ENCODE peak calls at places on chromosome 2, in eight cellular contexts. One of them, this sample, is unnamed.

GRCh38 chr2:157843935-157844334 is 32.2 kb downstream of the ACVR1 start:
- DNase-seq in CD8-positive, alpha-beta T cell: no peak
- DNase-seq in bronchial epithelial cell: no peak
- DNase-seq in foreskin keratinocyte: no peak
- DNase-seq in endothelial cell: no peak
- DNase-seq in A549: no peak
- DNase-seq in HFFc6: no peak
- DNase-seq in AG04449: no peak
- DNase-seq in this sample: no peak

GRCh38 chr2:12032975-12033374 is 286.5 kb downstream of the LPIN1 start:
- DNase-seq in AG04449: no peak
- DNase-seq in CD8-positive, alpha-beta T cell: no peak
- DNase-seq in bronchial epithelial cell: peak; percentile 20
- DNase-seq in endothelial cell: no peak
- DNase-seq in A549: no peak
- DNase-seq in HFFc6: no peak
- DNase-seq in foreskin keratinocyte: no peak
- DNase-seq in this sample: no peak

GRCh38 chr2:210756821-210757220 is 200.4 kb downstream of the CPS1 start:
- DNase-seq in A549: no peak
- DNase-seq in foreskin keratinocyte: no peak
- DNase-seq in HFFc6: no peak
- DNase-seq in bronchial epithelial cell: peak; percentile 33
- DNase-seq in endothelial cell: no peak
- DNase-seq in CD8-positive, alpha-beta T cell: no peak
- DNase-seq in AG04449: no peak
- DNase-seq in this sample: no peak

GRCh38 chr2:22037274-22037673 is 913.5 kb downstream of the TDRD15 start:
- DNase-seq in bronchial epithelial cell: no peak
- DNase-seq in AG04449: no peak
- DNase-seq in CD8-positive, alpha-beta T cell: no peak
- DNase-seq in foreskin keratinocyte: no peak
- DNase-seq in A549: no peak
- DNase-seq in endothelial cell: no peak
- DNase-seq in HFFc6: no peak
- DNase-seq in this sample: no peak

GRCh38 chr2:222208010-222208690 is 90.6 kb downstream of the PAX3 start:
- DNase-seq in AG04449: no peak
- DNase-seq in HFFc6: no peak
- DNase-seq in endothelial cell: no peak
- DNase-seq in A549: no peak
- DNase-seq in bronchial epithelial cell: no peak
- DNase-seq in CD8-positive, alpha-beta T cell: no peak
- DNase-seq in foreskin keratinocyte: no peak
- DNase-seq in this sample: no peak

GRCh38 chr2:155356250-155356649 is 657.8 kb downstream of the KCNJ3 start:
- DNase-seq in CD8-positive, alpha-beta T cell: no peak
- DNase-seq in A549: no peak
- DNase-seq in endothelial cell: no peak
- DNase-seq in AG04449: no peak
- DNase-seq in foreskin keratinocyte: no peak
- DNase-seq in HFFc6: no peak
- DNase-seq in bronchial epithelial cell: no peak
- DNase-seq in this sample: no peak

GRCh38 chr2:205148756-205149155 is 533.5 kb upstream of the NRP2 start:
- DNase-seq in HFFc6: no peak
- DNase-seq in AG04449: peak; percentile 4
- DNase-seq in foreskin keratinocyte: no peak
- DNase-seq in A549: no peak
- DNase-seq in endothelial cell: no peak
- DNase-seq in bronchial epithelial cell: no peak
- DNase-seq in CD8-positive, alpha-beta T cell: no peak
- DNase-seq in this sample: no peak

GRCh38 chr2:28168376-28168775 is 224.3 kb upstream of the FOSL2 start:
- DNase-seq in CD8-positive, alpha-beta T cell: no peak
- DNase-seq in endothelial cell: no peak
- DNase-seq in bronchial epithelial cell: no peak
- DNase-seq in A549: no peak
- DNase-seq in foreskin keratinocyte: no peak
- DNase-seq in AG04449: no peak
- DNase-seq in HFFc6: no peak
- DNase-seq in this sample: no peak

GRCh38 chr2:6955523-6956136 is 38.4 kb downstream of the RNF144A start:
- DNase-seq in A549: no peak
- DNase-seq in endothelial cell: no peak
- DNase-seq in HFFc6: no peak
- DNase-seq in foreskin keratinocyte: no peak
- DNase-seq in AG04449: no peak
- DNase-seq in bronchial epithelial cell: no peak
- DNase-seq in CD8-positive, alpha-beta T cell: no peak
- DNase-seq in this sample: no peak

GRCh38 chr2:12718662-12719399 is 2.1 kb downstream of the TRIB2 start:
- DNase-seq in HFFc6: no peak
- DNase-seq in AG04449: no peak
- DNase-seq in bronchial epithelial cell: no peak
- DNase-seq in endothelial cell: peak; percentile 11
- DNase-seq in A549: no peak
- DNase-seq in CD8-positive, alpha-beta T cell: peak; percentile 37
- DNase-seq in foreskin keratinocyte: no peak
- DNase-seq in this sample: no peak

GRCh38 chr2:212097001-212097400 is 441.6 kb downstream of the ERBB4 start:
- DNase-seq in HFFc6: no peak
- DNase-seq in AG04449: no peak
- DNase-seq in bronchial epithelial cell: peak; percentile 86
- DNase-seq in A549: no peak
- DNase-seq in endothelial cell: no peak
- DNase-seq in foreskin keratinocyte: no peak
- DNase-seq in CD8-positive, alpha-beta T cell: no peak
- DNase-seq in this sample: no peak

GRCh38 chr2:151063271-151063670 is 198.4 kb downstream of the RBM43 start:
- DNase-seq in HFFc6: peak; percentile 87
- DNase-seq in A549: no peak
- DNase-seq in AG04449: peak; percentile 75
- DNase-seq in bronchial epithelial cell: peak; percentile 90
- DNase-seq in foreskin keratinocyte: peak; percentile 89
- DNase-seq in CD8-positive, alpha-beta T cell: no peak
- DNase-seq in endothelial cell: no peak
- DNase-seq in this sample: peak; percentile 51